ENCODE peak calls at places on chromosomes 7 and 10, in six cellular contexts. One of them, this sample, is unnamed.

GRCh38 chr10:104286939-104287338 is 18.0 kb downstream of the GSTO2 start:
- DNase-seq in hepatocyte: no peak
- DNase-seq in RWPE1: no peak
- DNase-seq in astrocyte: no peak
- DNase-seq in tibial artery: no peak
- DNase-seq in H9: no peak
- DNase-seq in this sample: no peak

GRCh38 chr7:41333506-41333905 is 369.4 kb downstream of the INHBA start:
- DNase-seq in hepatocyte: no peak
- DNase-seq in RWPE1: no peak
- DNase-seq in astrocyte: peak
- DNase-seq in tibial artery: no peak
- DNase-seq in H9: no peak
- DNase-seq in this sample: peak

GRCh38 chr7:156841497-156841896 is 51.5 kb downstream of the LMBR1 start:
- DNase-seq in hepatocyte: no peak
- DNase-seq in RWPE1: no peak
- DNase-seq in astrocyte: no peak
- DNase-seq in tibial artery: no peak
- DNase-seq in H9: no peak
- DNase-seq in this sample: no peak

GRCh38 chr7:159144756-159145543 is at the start of gene VIPR2:
- DNase-seq in hepatocyte: peak
- DNase-seq in RWPE1: no peak
- DNase-seq in astrocyte: no peak
- DNase-seq in tibial artery: peak
- DNase-seq in H9: peak
- DNase-seq in this sample: no peak

GRCh38 chr10:32346551-32347362 is at the start of gene EPC1:
- DNase-seq in hepatocyte: peak
- DNase-seq in RWPE1: peak
- DNase-seq in astrocyte: peak
- DNase-seq in tibial artery: peak
- DNase-seq in H9: peak
- DNase-seq in this sample: peak

GRCh38 chr10:127943336-127943910 is 36.5 kb downstream of the PTPRE start:
- DNase-seq in hepatocyte: no peak
- DNase-seq in RWPE1: no peak
- DNase-seq in astrocyte: no peak
- DNase-seq in tibial artery: no peak
- DNase-seq in H9: no peak
- DNase-seq in this sample: no peak

GRCh38 chr10:88791924-88792323 is 10.6 kb upstream of the LIPM start:
- DNase-seq in hepatocyte: peak
- DNase-seq in RWPE1: peak
- DNase-seq in astrocyte: no peak
- DNase-seq in tibial artery: no peak
- DNase-seq in H9: peak
- DNase-seq in this sample: peak

GRCh38 chr7:110317699-110318265 is 773.1 kb upstream of the LRRN3 start:
- DNase-seq in hepatocyte: no peak
- DNase-seq in RWPE1: peak
- DNase-seq in astrocyte: peak
- DNase-seq in tibial artery: no peak
- DNase-seq in H9: no peak
- DNase-seq in this sample: peak

GRCh38 chr10:10938676-10939075 is 79.0 kb upstream of the CELF2 start:
- DNase-seq in hepatocyte: no peak
- DNase-seq in RWPE1: no peak
- DNase-seq in astrocyte: no peak
- DNase-seq in tibial artery: no peak
- DNase-seq in H9: no peak
- DNase-seq in this sample: no peak

GRCh38 chr10:91420868-91421267 is 10.7 kb downstream of the HECTD2 start:
- DNase-seq in hepatocyte: no peak
- DNase-seq in RWPE1: peak
- DNase-seq in astrocyte: peak
- DNase-seq in tibial artery: no peak
- DNase-seq in H9: no peak
- DNase-seq in this sample: peak

GRCh38 chr7:71633571-71634008 is 501.6 kb downstream of the GALNT17 start:
- DNase-seq in hepatocyte: peak
- DNase-seq in RWPE1: peak
- DNase-seq in astrocyte: peak
- DNase-seq in tibial artery: no peak
- DNase-seq in H9: peak
- DNase-seq in this sample: peak

GRCh38 chr10:16967866-16968721 is 150.9 kb upstream of the RSU1 start:
- DNase-seq in hepatocyte: peak
- DNase-seq in RWPE1: peak
- DNase-seq in astrocyte: peak
- DNase-seq in tibial artery: no peak
- DNase-seq in H9: peak
- DNase-seq in this sample: peak

GRCh38 chr7:132709971-132710567 is 133.8 kb upstream of the PLXNA4 start:
- DNase-seq in hepatocyte: peak
- DNase-seq in RWPE1: no peak
- DNase-seq in astrocyte: peak
- DNase-seq in tibial artery: no peak
- DNase-seq in H9: no peak
- DNase-seq in this sample: peak

GRCh38 chr10:7853892-7854289 is 35.6 kb downstream of the TAF3 start:
- DNase-seq in hepatocyte: no peak
- DNase-seq in RWPE1: no peak
- DNase-seq in astrocyte: no peak
- DNase-seq in tibial artery: no peak
- DNase-seq in H9: no peak
- DNase-seq in this sample: no peak

GRCh38 chr10:29473087-29473356 is 161.7 kb downstream of the SVIL start:
- DNase-seq in hepatocyte: no peak
- DNase-seq in RWPE1: no peak
- DNase-seq in astrocyte: no peak
- DNase-seq in tibial artery: no peak
- DNase-seq in H9: no peak
- DNase-seq in this sample: no peak

GRCh38 chr7:137953692-137954470 is 48.0 kb downstream of the CREB3L2 start:
- DNase-seq in hepatocyte: peak
- DNase-seq in RWPE1: peak
- DNase-seq in astrocyte: peak
- DNase-seq in tibial artery: no peak
- DNase-seq in H9: no peak
- DNase-seq in this sample: peak

GRCh38 chr10:71238626-71239025 is 26.3 kb downstream of the UNC5B start:
- DNase-seq in hepatocyte: no peak
- DNase-seq in RWPE1: no peak
- DNase-seq in astrocyte: no peak
- DNase-seq in tibial artery: no peak
- DNase-seq in H9: no peak
- DNase-seq in this sample: no peak

GRCh38 chr10:14534152-14534551 is 203.4 kb upstream of the FRMD4A start:
- DNase-seq in hepatocyte: no peak
- DNase-seq in RWPE1: no peak
- DNase-seq in astrocyte: no peak
- DNase-seq in tibial artery: no peak
- DNase-seq in H9: no peak
- DNase-seq in this sample: no peak

GRCh38 chr7:85719981-85720963 is 533.4 kb upstream of the SEMA3D start:
- DNase-seq in hepatocyte: peak
- DNase-seq in RWPE1: peak
- DNase-seq in astrocyte: peak
- DNase-seq in tibial artery: no peak
- DNase-seq in H9: no peak
- DNase-seq in this sample: no peak

GRCh38 chr10:51344371-51344770 is 270.1 kb downstream of the PRKG1 start:
- DNase-seq in hepatocyte: no peak
- DNase-seq in RWPE1: no peak
- DNase-seq in astrocyte: no peak
- DNase-seq in tibial artery: no peak
- DNase-seq in H9: no peak
- DNase-seq in this sample: no peak

GRCh38 chr7:135102372-135102771 is 45.5 kb upstream of the TMEM140 start:
- DNase-seq in hepatocyte: no peak
- DNase-seq in RWPE1: no peak
- DNase-seq in astrocyte: no peak
- DNase-seq in tibial artery: no peak
- DNase-seq in H9: no peak
- DNase-seq in this sample: no peak

GRCh38 chr7:121372376-121373024 is 23.6 kb downstream of the FAM3C start:
- DNase-seq in hepatocyte: no peak
- DNase-seq in RWPE1: no peak
- DNase-seq in astrocyte: peak
- DNase-seq in tibial artery: no peak
- DNase-seq in H9: no peak
- DNase-seq in this sample: no peak

GRCh38 chr7:44288811-44289340 is 36.5 kb downstream of the CAMK2B start:
- DNase-seq in hepatocyte: no peak
- DNase-seq in RWPE1: no peak
- DNase-seq in astrocyte: no peak
- DNase-seq in tibial artery: peak
- DNase-seq in H9: peak
- DNase-seq in this sample: no peak

DNA sequence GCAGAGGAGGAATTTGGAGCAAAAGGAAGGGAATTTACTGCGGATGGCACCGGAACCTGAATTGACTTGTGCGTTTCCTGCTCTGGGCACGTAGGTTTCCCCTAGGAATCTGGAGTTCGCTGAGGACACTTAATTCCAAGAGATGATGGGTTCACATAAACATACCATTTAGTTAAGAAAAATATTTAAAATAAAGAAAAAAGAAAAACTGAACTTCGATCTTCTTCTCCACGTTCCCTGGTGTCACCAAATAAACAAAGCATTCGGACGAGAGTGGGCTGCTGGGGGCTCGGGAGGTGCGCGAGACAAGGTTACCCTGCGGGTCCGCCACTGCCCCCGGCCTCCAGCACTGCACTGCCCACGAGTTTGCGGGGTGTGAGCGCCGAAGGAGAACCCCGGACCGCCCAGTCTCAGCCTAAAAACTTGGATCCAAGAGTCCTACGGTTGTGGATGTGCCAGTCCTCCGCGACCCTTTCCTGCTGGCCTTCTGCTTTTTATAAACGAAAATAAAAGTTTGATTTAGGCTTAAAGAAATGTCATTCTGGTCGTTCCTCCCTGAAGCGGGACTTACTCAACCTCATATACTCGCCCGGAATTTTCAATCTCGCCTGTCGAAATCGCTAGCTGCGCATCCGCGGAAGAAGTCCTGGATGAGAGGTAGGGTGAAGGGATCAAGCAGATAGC is 30.3 kb downstream of the SKIDA1 start:
- DNase-seq in hepatocyte: no peak
- DNase-seq in RWPE1: peak
- DNase-seq in astrocyte: no peak
- DNase-seq in tibial artery: no peak
- DNase-seq in H9: no peak
- DNase-seq in this sample: no peak
- TF ChIP-seq CTCF in hepatocyte: peak
- TF ChIP-seq CTCF in RWPE1: no peak
- TF ChIP-seq CTCF in astrocyte: no peak
- TF ChIP-seq CTCF in tibial artery: no peak
- TF ChIP-seq CTCF in H9: no peak
- TF ChIP-seq CTCF in this sample: no peak

DNA sequence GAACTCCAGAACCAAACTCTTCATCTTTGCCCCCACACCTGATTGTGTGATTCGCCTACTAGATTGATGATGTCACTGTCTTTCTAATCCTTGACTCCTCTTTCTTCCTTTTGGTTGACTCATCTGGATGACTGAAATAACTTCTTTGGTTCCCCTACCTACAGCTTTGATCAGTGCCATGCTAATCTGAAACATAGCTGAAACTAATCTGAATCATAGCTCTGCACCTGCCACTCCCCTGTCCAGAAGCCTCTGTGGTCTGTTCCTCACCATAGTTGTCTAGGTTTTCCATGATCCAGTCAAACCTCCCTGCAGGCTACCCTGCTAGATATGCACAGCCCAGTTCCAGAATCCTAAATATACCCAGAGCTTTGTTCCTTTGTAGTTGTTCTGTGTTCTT is 51.9 kb downstream of the ZNF365 start:
- DNase-seq in hepatocyte: no peak
- DNase-seq in RWPE1: peak
- DNase-seq in astrocyte: peak
- DNase-seq in tibial artery: no peak
- DNase-seq in H9: no peak
- DNase-seq in this sample: no peak
- H3K27ac ChIP-seq in hepatocyte: no peak
- H3K27ac ChIP-seq in RWPE1: no peak
- H3K27ac ChIP-seq in astrocyte: no peak
- H3K27ac ChIP-seq in tibial artery: no peak
- H3K27ac ChIP-seq in H9: no peak
- H3K27ac ChIP-seq in this sample: no peak

DNA sequence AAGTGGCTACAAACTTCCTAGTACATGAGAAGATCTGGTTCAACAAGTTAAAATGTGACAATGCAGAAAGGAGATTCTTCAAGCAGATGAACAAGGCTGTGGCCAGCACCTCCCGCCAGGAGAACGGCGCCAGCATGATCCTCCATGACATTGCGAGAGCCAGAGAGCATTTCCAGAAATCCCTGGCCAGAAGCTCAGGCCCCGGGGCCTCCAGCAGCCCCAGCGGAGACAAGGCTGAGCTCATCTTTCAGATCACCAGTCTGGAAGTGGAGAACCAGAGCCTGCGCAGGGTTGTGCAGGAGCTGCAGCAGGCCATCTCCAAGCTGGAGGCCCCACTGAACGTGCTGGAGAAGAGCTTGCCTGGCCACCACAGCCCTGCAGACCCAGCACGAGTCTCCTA is 40.1 kb upstream of the ZNF273 start:
- DNase-seq in hepatocyte: no peak
- DNase-seq in RWPE1: no peak
- DNase-seq in astrocyte: no peak
- DNase-seq in tibial artery: peak
- DNase-seq in H9: peak
- DNase-seq in this sample: no peak
- TF ChIP-seq CTCF in hepatocyte: no peak
- TF ChIP-seq CTCF in RWPE1: no peak
- TF ChIP-seq CTCF in astrocyte: no peak
- TF ChIP-seq CTCF in tibial artery: no peak
- TF ChIP-seq CTCF in H9: no peak
- TF ChIP-seq CTCF in this sample: no peak

GRCh38 chr10:124996127-124996853 is 54.4 kb downstream of the ZRANB1 start:
- DNase-seq in hepatocyte: no peak
- DNase-seq in RWPE1: no peak
- DNase-seq in astrocyte: no peak
- DNase-seq in tibial artery: no peak
- DNase-seq in H9: no peak
- DNase-seq in this sample: no peak

GRCh38 chr10:124993345-124993708 is 51.4 kb downstream of the ZRANB1 start:
- DNase-seq in hepatocyte: no peak
- DNase-seq in RWPE1: no peak
- DNase-seq in astrocyte: no peak
- DNase-seq in tibial artery: no peak
- DNase-seq in H9: no peak
- DNase-seq in this sample: no peak

GRCh38 chr10:124995605-124996004 is 53.7 kb downstream of the ZRANB1 start:
- DNase-seq in hepatocyte: no peak
- DNase-seq in RWPE1: no peak
- DNase-seq in astrocyte: no peak
- DNase-seq in tibial artery: no peak
- DNase-seq in H9: no peak
- DNase-seq in this sample: no peak

GRCh38 chr10:124993728-124994451 is 52.0 kb downstream of the ZRANB1 start:
- DNase-seq in hepatocyte: no peak
- DNase-seq in RWPE1: no peak
- DNase-seq in astrocyte: no peak
- DNase-seq in tibial artery: peak
- DNase-seq in H9: peak
- DNase-seq in this sample: no peak

GRCh38 chr10:124994573-124995473 is 52.9 kb downstream of the ZRANB1 start:
- DNase-seq in hepatocyte: no peak
- DNase-seq in RWPE1: no peak
- DNase-seq in astrocyte: no peak
- DNase-seq in tibial artery: peak
- DNase-seq in H9: no peak
- DNase-seq in this sample: no peak
- H3K27ac ChIP-seq in hepatocyte: no peak
- H3K27ac ChIP-seq in RWPE1: peak
- H3K27ac ChIP-seq in astrocyte: no peak
- H3K27ac ChIP-seq in tibial artery: peak
- H3K27ac ChIP-seq in H9: no peak
- H3K27ac ChIP-seq in this sample: no peak